ENCODE peak calls at places on chromosomes 2 and 18, in four cellular contexts. I is endodermal cell, L is adrenal gland, Y is left lung. C is an unnamed sample.

GRCh38 chr2:121819846-121820245 is 64.4 kb downstream of the TSN start:
- DNase-seq in I (peak; percentile 21), L (no peak), Y (no peak), C (no peak)

GRCh38 chr2:71901466-71901865 is 246.2 kb downstream of the CYP26B1 start:
- DNase-seq in L (no peak), I (peak; percentile 16), Y (no peak), C (no peak)

GRCh38 chr2:159046966-159047365 is 78.5 kb downstream of the TANC1 start:
- DNase-seq in L (no peak), I (no peak), Y (no peak), C (peak; percentile 68)

GRCh38 chr18:2906522-2907458 is 60.0 kb downstream of the EMILIN2 start:
- DNase-seq in Y (peak; percentile 38), L (no peak), I (peak; percentile 80), C (peak; percentile 73)

GRCh38 chr2:240613781-240614180 is 11.5 kb upstream of the GPR35 start:
- DNase-seq in L (no peak), I (no peak), Y (no peak), C (no peak)

GRCh38 chr2:63790913-63791312 is 50.8 kb upstream of the UGP2 start:
- DNase-seq in L (peak; percentile 41), Y (no peak), I (no peak), C (peak; percentile 76)

GRCh38 chr2:120400546-120400945 is 54.6 kb downstream of the INHBB start:
- DNase-seq in I (peak; percentile 43), Y (no peak), L (no peak), C (no peak)

GRCh38 chr2:209629622-209630021 is 142.0 kb upstream of the UNC80 start:
- DNase-seq in Y (no peak), I (no peak), L (no peak), C (no peak)

GRCh38 chr18:59270689-59271257 is 2.5 kb downstream of the RAX start:
- DNase-seq in Y (no peak), L (no peak), I (no peak), C (no peak)
- H3K9me3 ChIP-seq in Y (no peaks in the 10 kb centered on the region), L (no peaks in the 10 kb centered on the region), I (peaks cover 14% of the 10 kb centered on the region), C (no peaks in the 10 kb centered on the region)

DNA sequence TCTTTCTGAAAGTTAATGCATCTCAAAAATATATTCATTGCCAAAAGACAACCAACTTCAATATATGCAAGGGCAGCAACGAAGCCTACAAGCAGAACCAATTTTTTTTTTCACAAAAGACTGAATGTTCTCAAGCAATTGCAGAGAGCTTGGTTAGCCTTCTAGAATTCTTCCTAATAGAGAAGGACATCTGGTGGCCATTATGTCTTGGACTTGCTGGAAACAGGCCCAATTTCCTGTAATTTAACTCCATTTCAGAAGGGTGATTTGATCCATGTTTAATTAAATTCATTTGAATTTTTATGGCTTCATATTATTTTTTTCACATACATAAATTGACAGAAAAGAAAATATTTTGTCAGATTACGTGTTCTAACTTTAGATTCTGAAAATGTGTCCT is 208.0 kb downstream of the TPGS2 start:
- DNase-seq in Y (no peak), L (no peak), I (no peak), C (no peak)
- H3K4me1 ChIP-seq in Y (no peaks in the 10 kb centered on the region), L (no peaks in the 10 kb centered on the region), I (no peaks in the 10 kb centered on the region), C (peaks cover 10% of the 10 kb centered on the region)

DNA sequence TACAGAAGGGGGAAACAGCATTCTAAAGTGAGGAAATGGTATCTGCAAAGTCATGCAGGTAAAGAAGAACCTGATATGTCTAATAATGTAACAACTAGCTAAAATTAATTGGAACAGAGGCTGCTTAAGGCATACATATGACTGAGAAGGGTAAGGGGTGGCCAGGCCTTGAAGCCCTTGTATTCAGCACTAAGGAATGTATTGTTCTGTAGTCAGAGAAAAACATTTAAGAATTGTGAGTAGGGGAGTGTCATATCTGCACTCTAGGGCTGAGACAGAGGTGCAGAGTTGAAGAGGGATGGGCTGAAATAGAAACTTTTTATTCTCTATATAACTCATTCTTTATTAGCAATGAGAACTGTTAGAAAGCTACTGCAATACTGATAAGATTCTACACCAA is 145.5 kb upstream of the CHAC2 start:
- DNase-seq in I (no peak), L (no peak), Y (no peak), C (no peak)
- H3K9me3 ChIP-seq in I (no peaks in the 10 kb centered on the region), L (no peaks in the 10 kb centered on the region), Y (peaks cover 5% of the 10 kb centered on the region), C (no peaks in the 10 kb centered on the region)

GRCh38 chr2:204608261-204608660 is 63.0 kb downstream of the PARD3B start:
- DNase-seq in I (no peak), L (no peak), Y (peak; percentile 28), C (no peak)
- H3K4me1 ChIP-seq in I (no peaks in the 10 kb centered on the region), L (no peaks in the 10 kb centered on the region), Y (peaks cover 8% of the 10 kb centered on the region), C (peaks cover 5% of the 10 kb centered on the region)

DNA sequence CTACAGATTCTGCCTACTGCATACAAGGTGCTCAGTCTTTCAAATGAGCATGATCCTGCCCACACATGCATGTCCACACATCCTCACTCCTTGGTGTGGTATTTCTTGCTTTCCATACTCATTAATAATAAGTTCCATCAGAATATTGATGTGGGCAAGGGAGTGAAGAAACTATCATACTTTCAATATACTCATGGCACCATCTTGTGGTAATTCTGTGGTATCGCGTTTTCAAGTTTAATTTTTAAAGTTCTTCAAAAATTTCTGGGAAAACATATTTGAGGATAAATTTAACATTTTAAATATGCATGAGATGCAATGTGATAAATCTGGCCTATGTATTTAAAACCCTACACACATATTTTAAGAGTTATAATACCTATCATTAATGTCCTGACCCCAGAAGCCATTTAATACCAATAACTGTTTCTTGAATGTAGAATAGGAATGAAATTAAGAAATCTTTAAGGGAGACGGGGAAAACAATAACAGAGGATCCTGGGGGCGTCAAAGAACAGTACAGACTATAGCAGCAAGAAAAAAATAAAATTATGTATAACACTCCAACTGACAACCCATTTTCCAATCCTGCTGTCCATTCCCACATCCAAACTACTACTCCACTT is 110.1 kb downstream of the ZNF385B start:
- DNase-seq in Y (no peak), L (no peak), I (no peak), C (no peak)
- H3K9me3 ChIP-seq in Y (no peaks in the 10 kb centered on the region), L (no peaks in the 10 kb centered on the region), I (no peaks in the 10 kb centered on the region), C (no peaks in the 10 kb centered on the region)

DNA sequence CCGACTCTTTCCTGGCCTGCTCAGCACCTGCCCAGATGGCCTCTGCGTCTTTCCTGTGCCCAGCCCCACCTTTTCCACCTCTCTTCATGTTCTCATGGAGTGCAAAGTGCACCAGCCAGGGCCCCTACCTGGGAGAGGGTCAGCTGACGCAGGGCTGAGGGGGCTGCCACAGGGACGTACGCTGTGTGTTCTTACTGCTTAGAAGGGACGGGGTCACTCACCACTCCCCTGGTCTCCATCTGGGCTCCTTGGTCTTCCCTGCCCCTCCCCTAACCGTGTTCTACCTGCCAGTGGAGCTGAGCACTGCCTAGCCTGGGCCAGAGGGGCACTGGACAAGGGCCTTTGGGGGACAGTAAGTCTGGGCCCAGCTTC is 8.6 kb downstream of the ERFE start:
- DNase-seq in Y (no peak), L (no peak), I (peak; percentile 38), C (no peak)
- H3K4me1 ChIP-seq in Y (no peaks in the 10 kb centered on the region), L (no peaks in the 10 kb centered on the region), I (no peaks in the 10 kb centered on the region), C (peaks cover 12% of the 10 kb centered on the region)

GRCh38 chr2:194383404-194383803 is 1273.6 kb upstream of the SLC39A10 start:
- DNase-seq in L (no peak), I (no peak), Y (no peak), C (no peak)
- H3K9me3 ChIP-seq in L (no peaks in the 10 kb centered on the region), I (peaks cover 51% of the 10 kb centered on the region), Y (peaks cover 39% of the 10 kb centered on the region), C (no peaks in the 10 kb centered on the region)

C was measured in ascending aorta.